ENCODE peak calls at places on chromosomes 4 and X, in eight cellular contexts. I, R, Q, Z, S, X, V and L are unnamed samples.

GRCh38 chr4:721261-722171 is 15.9 kb downstream of the PCGF3 start:
- DNase-seq in S (no peak), V (no peak), R (no peak), X (peak; percentile 31), Q (no peak), Z (no peak), I (peak; percentile 15), L (no peak)

GRCh38 chrX:19673334-19674040 is 158.2 kb upstream of the MAP3K15 start:
- DNase-seq in X (peak; percentile 95), Z (peak; percentile 57), S (no peak), Q (peak; percentile 5), V (peak; percentile 75), I (peak; percentile 95), R (peak; percentile 4), L (no peak)

GRCh38 chr4:153467154-153467896 is 1.2 kb downstream of the TMEM131L start:
- DNase-seq in V (no peak), I (no peak), Z (peak; percentile 55), Q (peak; percentile 78), X (no peak), S (peak; percentile 54), R (no peak), L (peak; percentile 88)

GRCh38 chr4:78669453-78669852 is 106.7 kb upstream of the BMP2K start:
- DNase-seq in Z (peak; percentile 30), R (no peak), V (no peak), Q (no peak), S (no peak), I (no peak), X (no peak), L (no peak)

GRCh38 chr4:36224969-36225903 is 19.1 kb downstream of the ARAP2 start:
- DNase-seq in I (no peak), V (no peak), R (no peak), Z (peak; percentile 20), X (no peak), Q (no peak), S (no peak), L (no peak)

GRCh38 chrX:36364262-36364661 is 444.7 kb downstream of the CFAP47 start:
- DNase-seq in Q (no peak), X (no peak), S (no peak), I (no peak), R (no peak), V (no peak), Z (no peak), L (no peak)

GRCh38 chr4:6983500-6984142 is 59.6 kb upstream of the TADA2B start:
- DNase-seq in I (no peak), V (no peak), S (no peak), R (no peak), Q (no peak), Z (no peak), X (no peak), L (no peak)

GRCh38 chrX:13990126-13990525 is 39.6 kb downstream of the GEMIN8 start:
- DNase-seq in Z (no peak), V (no peak), S (no peak), I (no peak), X (no peak), Q (no peak), R (no peak), L (no peak)

GRCh38 chr4:110411599-110412011 is 64.3 kb upstream of the ENPEP start:
- DNase-seq in Q (no peak), R (no peak), Z (no peak), X (no peak), S (peak; percentile 26), V (no peak), I (no peak), L (no peak)

GRCh38 chrX:115449742-115450141 is 111.2 kb upstream of the PLS3 start:
- DNase-seq in Z (no peak), Q (no peak), R (no peak), S (no peak), V (no peak), X (peak; percentile 46), I (peak; percentile 56), L (no peak)

GRCh38 chr4:52051213-52051614 is at the start of gene SPATA18:
- DNase-seq in R (no peak), I (peak; percentile 41), X (peak; percentile 55), Z (no peak), S (peak; percentile 61), V (no peak), Q (no peak), L (no peak)

GRCh38 chrX:119784747-119785446 is 6.5 kb downstream of the RPL39 start:
- DNase-seq in I (peak; percentile 11), Z (peak; percentile 68), Q (no peak), S (peak; percentile 47), V (no peak), X (peak; percentile 27), R (no peak), L (no peak)

GRCh38 chr4:26032572-26033320 is 118.7 kb downstream of the SMIM20 start:
- DNase-seq in S (no peak), Q (no peak), V (peak; percentile 66), I (peak; percentile 98), X (peak; percentile 95), Z (no peak), R (no peak), L (no peak)

GRCh38 chr4:182478475-182478874 is 235.3 kb downstream of the TENM3 start:
- DNase-seq in S (peak; percentile 51), X (peak; percentile 50), I (peak; percentile 28), Q (no peak), Z (peak; percentile 26), R (no peak), V (peak; percentile 3), L (no peak)

GRCh38 chr4:76430519-76431388 is 4.3 kb upstream of the SHROOM3 start:
- DNase-seq in S (peak; percentile 67), I (peak; percentile 50), X (peak; percentile 61), Z (peak; percentile 64), R (no peak), Q (no peak), V (peak; percentile 24), L (peak; percentile 13)

GRCh38 chr4:76434901-76435688 is at the start of gene SHROOM3:
- DNase-seq in Z (no peak), Q (no peak), V (no peak), S (no peak), I (peak; percentile 55), X (no peak), R (no peak), L (no peak)

GRCh38 chr4:76439491-76439890 is 4.5 kb downstream of the SHROOM3 start:
- DNase-seq in R (no peak), Q (no peak), I (no peak), Z (no peak), V (no peak), X (no peak), S (no peak), L (no peak)

DNA sequence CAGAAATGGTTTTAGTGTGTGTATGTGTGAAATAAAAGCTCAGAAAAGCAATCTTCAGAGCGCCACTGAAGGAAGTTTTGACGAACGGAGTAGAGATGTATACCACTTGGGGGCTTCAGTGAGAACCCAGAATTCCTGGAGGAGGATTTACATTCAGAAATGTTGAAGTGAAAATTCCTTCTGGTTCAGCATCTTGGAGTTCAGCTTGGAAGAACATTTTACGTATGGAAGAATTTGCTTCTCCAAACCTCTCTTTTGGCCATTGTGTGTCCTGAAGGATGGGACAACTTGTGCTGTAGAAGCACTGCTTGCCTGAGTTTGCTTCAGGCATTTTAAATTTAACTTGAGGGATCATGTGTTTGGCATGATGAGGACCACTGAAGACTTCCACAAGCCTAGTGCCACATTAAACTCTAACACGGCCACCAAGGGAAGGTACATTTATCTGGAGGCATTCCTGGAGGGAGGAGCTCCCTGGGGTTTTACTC is 704 bp downstream of the SHROOM3 start:
- DNase-seq in V (no peak), R (no peak), S (no peak), Z (no peak), Q (no peak), X (no peak), I (peak; percentile 35), L (no peak)
- TF ChIP-seq CTCF in V (no peak), R (no peak), S (no peak), Z (no peak), Q (no peak), X (peak; percentile 16), I (no peak), L (no peak)

GRCh38 chr4:152301381-152301780 is 234.5 kb downstream of the FBXW7 start:
- DNase-seq in Z (no peak), R (no peak), I (no peak), Q (no peak), S (no peak), V (no peak), X (no peak), L (no peak)
- H3K4me3 ChIP-seq in Z (no peak overlapping the region), R (no peak overlapping the region), I (no peak overlapping the region), Q (no peak overlapping the region), S (no peak overlapping the region), V (no peak overlapping the region), X (no peak overlapping the region), L (no peak overlapping the region)

DNA sequence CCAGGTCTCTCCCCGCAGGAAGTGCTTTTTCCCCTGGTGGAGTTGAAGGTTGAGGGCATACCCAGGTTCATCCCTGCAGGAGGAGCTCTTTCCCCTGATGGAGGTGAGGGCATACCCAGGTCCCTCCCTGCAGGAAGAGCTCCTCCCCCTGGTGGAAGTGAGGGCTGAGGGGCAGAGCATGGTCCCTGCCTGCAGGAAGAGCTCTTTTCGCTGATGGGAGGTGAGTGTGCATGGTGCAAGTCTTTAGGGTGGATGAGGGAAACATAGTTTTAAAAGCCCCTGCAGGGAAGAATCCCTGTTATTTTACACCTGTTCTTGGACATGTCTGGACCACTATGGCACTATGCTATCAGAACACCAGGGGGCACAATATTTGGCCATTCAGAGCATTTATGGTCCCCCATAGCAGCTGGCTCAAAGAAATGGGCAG is 43.7 kb upstream of the PUDP start:
- DNase-seq in Z (peak; percentile 27), X (no peak), S (no peak), Q (no peak), V (no peak), I (no peak), R (no peak), L (no peak)
- TF ChIP-seq CTCF in Z (peak; percentile 29), X (no peak), S (peak; percentile 36), Q (no peak), V (peak; percentile 25), I (no peak), R (no peak), L (peak; percentile 26)

GRCh38 chr4:139919513-139919912 is 234.5 kb downstream of the MAML3 start:
- DNase-seq in Q (no peak), I (peak; percentile 83), S (no peak), V (no peak), R (no peak), X (peak; percentile 85), Z (no peak), L (no peak)

GRCh38 chr4:139918591-139918990 is 235.4 kb downstream of the MAML3 start:
- DNase-seq in X (no peak), I (peak; percentile 63), Z (no peak), Q (no peak), V (no peak), S (no peak), R (no peak), L (no peak)

GRCh38 chr4:139917896-139918295 is 236.1 kb downstream of the MAML3 start:
- DNase-seq in Z (no peak), V (no peak), S (no peak), R (no peak), I (no peak), Q (no peak), X (no peak), L (no peak)

GRCh38 chr4:139920552-139920951 is 233.4 kb downstream of the MAML3 start:
- DNase-seq in R (no peak), Z (no peak), V (no peak), Q (no peak), I (no peak), X (no peak), S (no peak), L (no peak)

DNA sequence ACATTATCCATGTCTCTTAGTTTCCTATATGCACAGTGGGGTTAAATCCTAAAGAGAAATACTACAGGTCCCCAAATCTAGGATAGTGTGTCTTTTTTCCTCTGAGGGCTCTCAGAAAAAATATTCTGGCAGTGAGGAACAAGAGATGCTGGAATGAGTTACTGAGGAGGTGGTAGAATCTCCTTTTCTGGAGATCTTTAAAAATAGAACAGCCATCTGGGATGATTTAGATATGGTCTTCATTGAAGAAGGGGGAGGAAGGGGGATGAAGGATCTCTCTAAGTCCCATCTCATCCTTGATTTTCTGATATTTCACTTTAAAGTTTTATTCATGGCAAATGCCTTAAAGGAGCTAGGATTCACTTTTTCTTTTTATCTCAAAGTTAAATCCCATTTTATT is 235.0 kb downstream of the MAML3 start:
- DNase-seq in S (no peak), Z (no peak), V (no peak), X (peak; percentile 61), Q (no peak), I (peak; percentile 58), R (no peak), L (no peak)
- H3K4me3 ChIP-seq in S (no peak overlapping the region), Z (no peak overlapping the region), V (no peak overlapping the region), X (no peak overlapping the region), Q (no peak overlapping the region), I (no peak overlapping the region), R (no peak overlapping the region), L (no peak overlapping the region)